ENCODE peak calls at places on chromosomes 16 and 17, in nine cellular contexts. One of them, this sample, is unnamed.

GRCh38 chr17:66549312-66549705 is 246.9 kb downstream of the PRKCA start:
- DNase-seq in stomach: no peak
- DNase-seq in tibial nerve: no peak
- DNase-seq in tibial artery: no peak
- DNase-seq in Caco-2: no peak
- DNase-seq in transverse colon: no peak
- DNase-seq in thoracic aorta: no peak
- DNase-seq in psoas muscle: no peak
- DNase-seq in heart left ventricle: no peak
- DNase-seq in this sample: no peak

GRCh38 chr17:82416771-82417170 is 1.4 kb upstream of the HEXD start:
- DNase-seq in heart left ventricle: no peak
- DNase-seq in thoracic aorta: no peak
- DNase-seq in stomach: no peak
- DNase-seq in tibial artery: no peak
- DNase-seq in transverse colon: no peak
- DNase-seq in tibial nerve: no peak
- DNase-seq in psoas muscle: no peak
- DNase-seq in Caco-2: no peak
- DNase-seq in this sample: no peak

GRCh38 chr16:3019594-3020246 is 448 bp upstream of the TNFRSF12A start:
- DNase-seq in transverse colon: no peak
- DNase-seq in psoas muscle: no peak
- DNase-seq in thoracic aorta: no peak
- DNase-seq in Caco-2: no peak
- DNase-seq in tibial artery: no peak
- DNase-seq in stomach: no peak
- DNase-seq in tibial nerve: no peak
- DNase-seq in heart left ventricle: no peak
- DNase-seq in this sample: no peak

GRCh38 chr17:77002103-77003045 is 134.2 kb downstream of the MGAT5B start:
- DNase-seq in tibial artery: no peak
- DNase-seq in stomach: no peak
- DNase-seq in transverse colon: no peak
- DNase-seq in tibial nerve: no peak
- DNase-seq in heart left ventricle: no peak
- DNase-seq in Caco-2: peak; percentile 92
- DNase-seq in psoas muscle: no peak
- DNase-seq in thoracic aorta: no peak
- DNase-seq in this sample: no peak

GRCh38 chr17:45316271-45317112 is at the start of gene MAP3K14:
- DNase-seq in stomach: peak; percentile 75
- DNase-seq in thoracic aorta: no peak
- DNase-seq in transverse colon: peak; percentile 77
- DNase-seq in Caco-2: peak; percentile 86
- DNase-seq in tibial nerve: no peak
- DNase-seq in psoas muscle: peak; percentile 82
- DNase-seq in heart left ventricle: peak; percentile 70
- DNase-seq in tibial artery: peak; percentile 63
- DNase-seq in this sample: peak; percentile 63

GRCh38 chr17:4940625-4941021 is 555 bp downstream of the RNF167 start:
- DNase-seq in thoracic aorta: no peak
- DNase-seq in tibial artery: no peak
- DNase-seq in Caco-2: no peak
- DNase-seq in stomach: no peak
- DNase-seq in transverse colon: peak; percentile 60
- DNase-seq in psoas muscle: no peak
- DNase-seq in heart left ventricle: no peak
- DNase-seq in tibial nerve: no peak
- DNase-seq in this sample: no peak

GRCh38 chr16:20747030-20747816 is 5.6 kb upstream of the THUMPD1 start:
- DNase-seq in tibial artery: no peak
- DNase-seq in psoas muscle: no peak
- DNase-seq in heart left ventricle: no peak
- DNase-seq in stomach: no peak
- DNase-seq in transverse colon: no peak
- DNase-seq in Caco-2: no peak
- DNase-seq in tibial nerve: no peak
- DNase-seq in thoracic aorta: no peak
- DNase-seq in this sample: no peak

GRCh38 chr17:17062866-17063265 is 20.6 kb downstream of the MPRIP start:
- DNase-seq in psoas muscle: no peak
- DNase-seq in thoracic aorta: no peak
- DNase-seq in tibial artery: peak; percentile 28
- DNase-seq in Caco-2: no peak
- DNase-seq in transverse colon: no peak
- DNase-seq in heart left ventricle: no peak
- DNase-seq in tibial nerve: no peak
- DNase-seq in stomach: no peak
- DNase-seq in this sample: peak; percentile 36

GRCh38 chr16:17566075-17566474 is 95.3 kb upstream of the XYLT1 start:
- DNase-seq in thoracic aorta: no peak
- DNase-seq in stomach: no peak
- DNase-seq in heart left ventricle: no peak
- DNase-seq in tibial nerve: no peak
- DNase-seq in Caco-2: no peak
- DNase-seq in transverse colon: no peak
- DNase-seq in psoas muscle: no peak
- DNase-seq in tibial artery: no peak
- DNase-seq in this sample: no peak

GRCh38 chr17:28216528-28216927 is 102.5 kb upstream of the TMEM97 start:
- DNase-seq in psoas muscle: no peak
- DNase-seq in Caco-2: no peak
- DNase-seq in tibial artery: no peak
- DNase-seq in stomach: no peak
- DNase-seq in transverse colon: no peak
- DNase-seq in heart left ventricle: no peak
- DNase-seq in tibial nerve: no peak
- DNase-seq in thoracic aorta: no peak
- DNase-seq in this sample: no peak

GRCh38 chr17:28720247-28720996 is 637 bp downstream of the RPL23A start:
- DNase-seq in transverse colon: no peak
- DNase-seq in psoas muscle: no peak
- DNase-seq in stomach: no peak
- DNase-seq in tibial artery: no peak
- DNase-seq in tibial nerve: no peak
- DNase-seq in Caco-2: no peak
- DNase-seq in heart left ventricle: no peak
- DNase-seq in thoracic aorta: no peak
- DNase-seq in this sample: no peak

GRCh38 chr17:38738007-38738662 is 8.0 kb downstream of the CISD3 start:
- DNase-seq in transverse colon: no peak
- DNase-seq in psoas muscle: no peak
- DNase-seq in Caco-2: no peak
- DNase-seq in tibial artery: no peak
- DNase-seq in tibial nerve: no peak
- DNase-seq in stomach: no peak
- DNase-seq in heart left ventricle: no peak
- DNase-seq in thoracic aorta: no peak
- DNase-seq in this sample: no peak

GRCh38 chr17:71423871-71424546 is 696.8 kb upstream of the SOX9 start:
- DNase-seq in transverse colon: no peak
- DNase-seq in tibial nerve: no peak
- DNase-seq in Caco-2: no peak
- DNase-seq in thoracic aorta: no peak
- DNase-seq in tibial artery: no peak
- DNase-seq in heart left ventricle: no peak
- DNase-seq in psoas muscle: no peak
- DNase-seq in stomach: no peak
- DNase-seq in this sample: no peak
- TF ChIP-seq CTCF in transverse colon: no peak
- TF ChIP-seq CTCF in tibial nerve: no peak
- TF ChIP-seq CTCF in Caco-2: no peak
- TF ChIP-seq CTCF in thoracic aorta: no peak
- TF ChIP-seq CTCF in tibial artery: no peak
- TF ChIP-seq CTCF in heart left ventricle: no peak
- TF ChIP-seq CTCF in psoas muscle: no peak
- TF ChIP-seq CTCF in stomach: no peak
- TF ChIP-seq CTCF in this sample: no peak

GRCh38 chr16:78493573-78493972 is 394.1 kb downstream of the WWOX start:
- DNase-seq in tibial artery: no peak
- DNase-seq in tibial nerve: no peak
- DNase-seq in stomach: no peak
- DNase-seq in psoas muscle: no peak
- DNase-seq in Caco-2: no peak
- DNase-seq in transverse colon: no peak
- DNase-seq in thoracic aorta: no peak
- DNase-seq in heart left ventricle: no peak
- DNase-seq in this sample: no peak

GRCh38 chr16:78496189-78496588 is 396.7 kb downstream of the WWOX start:
- DNase-seq in thoracic aorta: no peak
- DNase-seq in transverse colon: no peak
- DNase-seq in psoas muscle: no peak
- DNase-seq in Caco-2: no peak
- DNase-seq in heart left ventricle: no peak
- DNase-seq in stomach: no peak
- DNase-seq in tibial artery: no peak
- DNase-seq in tibial nerve: no peak
- DNase-seq in this sample: no peak

GRCh38 chr16:78494105-78494504 is 394.7 kb downstream of the WWOX start:
- DNase-seq in psoas muscle: no peak
- DNase-seq in thoracic aorta: no peak
- DNase-seq in tibial nerve: no peak
- DNase-seq in heart left ventricle: no peak
- DNase-seq in Caco-2: no peak
- DNase-seq in tibial artery: no peak
- DNase-seq in transverse colon: no peak
- DNase-seq in stomach: no peak
- DNase-seq in this sample: no peak

GRCh38 chr16:78490847-78491246 is 391.4 kb downstream of the WWOX start:
- DNase-seq in heart left ventricle: no peak
- DNase-seq in stomach: no peak
- DNase-seq in thoracic aorta: peak; percentile 10
- DNase-seq in transverse colon: no peak
- DNase-seq in tibial nerve: no peak
- DNase-seq in psoas muscle: peak; percentile 56
- DNase-seq in tibial artery: no peak
- DNase-seq in Caco-2: no peak
- DNase-seq in this sample: peak; percentile 47

DNA sequence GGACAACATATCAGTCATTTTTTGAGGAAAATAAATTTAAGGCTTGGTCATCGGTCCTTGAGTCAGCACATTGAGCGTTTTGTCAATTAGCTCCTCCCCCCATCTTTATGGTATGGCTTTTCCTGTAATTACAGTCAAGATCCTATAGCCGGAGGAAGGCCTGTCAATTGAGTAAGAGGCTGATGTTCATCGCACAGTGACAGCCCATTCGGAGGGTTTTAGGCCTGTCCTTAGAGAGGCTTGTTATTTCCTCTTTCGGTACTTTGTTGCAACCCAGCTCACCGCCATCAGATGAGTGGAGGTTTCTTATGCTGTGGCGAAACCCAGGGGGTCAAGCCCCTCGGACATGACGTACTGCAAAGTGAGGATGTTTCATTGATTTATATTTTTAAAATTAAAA is 395.2 kb downstream of the WWOX start:
- DNase-seq in Caco-2: no peak
- DNase-seq in stomach: no peak
- DNase-seq in tibial artery: no peak
- DNase-seq in tibial nerve: no peak
- DNase-seq in thoracic aorta: no peak
- DNase-seq in heart left ventricle: no peak
- DNase-seq in psoas muscle: no peak
- DNase-seq in transverse colon: no peak
- DNase-seq in this sample: no peak
- H3K36me3 ChIP-seq in Caco-2: no peaks in the 10 kb centered on the region
- H3K36me3 ChIP-seq in stomach: no peaks in the 10 kb centered on the region
- H3K36me3 ChIP-seq in tibial artery: no peaks in the 10 kb centered on the region
- H3K36me3 ChIP-seq in tibial nerve: no peaks in the 10 kb centered on the region
- H3K36me3 ChIP-seq in thoracic aorta: no peaks in the 10 kb centered on the region
- H3K36me3 ChIP-seq in heart left ventricle: no peaks in the 10 kb centered on the region
- H3K36me3 ChIP-seq in psoas muscle: no peaks in the 10 kb centered on the region
- H3K36me3 ChIP-seq in transverse colon: no peaks in the 10 kb centered on the region
- H3K36me3 ChIP-seq in this sample: no peaks in the 10 kb centered on the region

DNA sequence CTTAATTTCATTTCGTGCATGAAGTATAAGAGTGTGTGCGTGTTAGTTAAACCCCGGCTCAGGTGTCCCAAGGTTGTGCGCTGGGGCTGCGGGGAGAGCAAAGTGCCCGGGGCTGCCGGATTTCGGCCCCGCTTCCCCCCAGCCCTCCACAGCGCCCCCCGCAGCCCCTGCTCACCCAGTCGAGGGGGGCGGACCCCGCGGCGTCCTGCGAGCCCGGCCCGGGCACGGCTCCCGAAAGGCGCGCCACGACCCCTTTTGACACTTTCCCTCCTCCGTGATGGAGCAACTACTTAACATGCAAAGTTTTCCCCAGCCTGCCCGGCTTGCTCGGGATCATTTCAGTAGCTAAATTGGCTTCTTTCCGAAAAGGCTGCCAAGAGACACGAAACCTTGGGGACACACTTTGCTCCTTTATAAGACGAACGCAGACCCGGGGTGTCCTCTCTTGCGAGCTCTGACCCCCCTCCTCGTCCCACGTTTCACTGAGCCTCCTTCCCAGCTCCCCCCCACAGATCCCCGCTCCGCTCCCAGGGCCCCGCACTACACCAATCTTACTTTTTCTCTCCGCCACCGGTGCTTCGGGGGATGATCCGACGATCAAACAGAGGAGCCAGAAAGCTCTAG is 589 bp downstream of the C17orf58 start:
- DNase-seq in tibial artery: peak; percentile 43
- DNase-seq in tibial nerve: peak; percentile 20
- DNase-seq in Caco-2: peak; percentile 38
- DNase-seq in heart left ventricle: peak; percentile 35
- DNase-seq in stomach: peak; percentile 28
- DNase-seq in psoas muscle: peak; percentile 36
- DNase-seq in transverse colon: peak; percentile 19
- DNase-seq in thoracic aorta: no peak
- DNase-seq in this sample: no peak
- TF ChIP-seq CTCF in tibial artery: no peak
- TF ChIP-seq CTCF in tibial nerve: no peak
- TF ChIP-seq CTCF in Caco-2: no peak
- TF ChIP-seq CTCF in heart left ventricle: no peak
- TF ChIP-seq CTCF in stomach: no peak
- TF ChIP-seq CTCF in psoas muscle: no peak
- TF ChIP-seq CTCF in transverse colon: no peak
- TF ChIP-seq CTCF in thoracic aorta: no peak
- TF ChIP-seq CTCF in this sample: no peak

DNA sequence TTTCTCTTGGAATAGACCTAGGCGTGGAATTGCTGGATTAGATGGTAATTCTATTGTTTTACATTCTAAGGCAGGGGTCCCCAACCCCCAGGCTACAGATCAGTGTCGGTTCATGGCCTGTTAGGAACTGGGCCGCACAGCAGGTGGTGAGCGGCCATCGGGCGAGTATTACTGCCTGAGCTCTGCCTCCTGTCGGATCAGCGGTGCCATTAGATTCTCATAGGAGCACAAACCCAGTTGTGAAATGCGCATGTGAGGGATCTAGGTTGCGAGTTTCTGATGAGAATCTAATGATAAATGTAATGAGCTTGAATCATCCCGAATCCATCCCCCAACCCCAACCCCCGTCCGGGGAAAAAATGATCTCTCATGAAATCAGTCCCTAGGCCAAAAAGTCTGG is 23.0 kb downstream of the NLRC5 start:
- DNase-seq in tibial nerve: no peak
- DNase-seq in psoas muscle: no peak
- DNase-seq in thoracic aorta: no peak
- DNase-seq in Caco-2: no peak
- DNase-seq in tibial artery: no peak
- DNase-seq in heart left ventricle: no peak
- DNase-seq in transverse colon: no peak
- DNase-seq in stomach: no peak
- DNase-seq in this sample: no peak
- H3K36me3 ChIP-seq in tibial nerve: no peaks in the 10 kb centered on the region
- H3K36me3 ChIP-seq in psoas muscle: no peaks in the 10 kb centered on the region
- H3K36me3 ChIP-seq in thoracic aorta: no peaks in the 10 kb centered on the region
- H3K36me3 ChIP-seq in Caco-2: no peaks in the 10 kb centered on the region
- H3K36me3 ChIP-seq in tibial artery: no peaks in the 10 kb centered on the region
- H3K36me3 ChIP-seq in heart left ventricle: no peaks in the 10 kb centered on the region
- H3K36me3 ChIP-seq in transverse colon: no peaks in the 10 kb centered on the region
- H3K36me3 ChIP-seq in stomach: peaks cover 6% of the 10 kb centered on the region
- H3K36me3 ChIP-seq in this sample: no peaks in the 10 kb centered on the region

GRCh38 chr16:11784048-11784780 is 12.8 kb downstream of the ZC3H7A start:
- DNase-seq in tibial nerve: no peak
- DNase-seq in transverse colon: no peak
- DNase-seq in heart left ventricle: no peak
- DNase-seq in stomach: no peak
- DNase-seq in thoracic aorta: no peak
- DNase-seq in Caco-2: no peak
- DNase-seq in tibial artery: no peak
- DNase-seq in psoas muscle: no peak
- DNase-seq in this sample: no peak
- TF ChIP-seq CTCF in tibial nerve: no peak
- TF ChIP-seq CTCF in transverse colon: no peak
- TF ChIP-seq CTCF in heart left ventricle: no peak
- TF ChIP-seq CTCF in stomach: no peak
- TF ChIP-seq CTCF in thoracic aorta: no peak
- TF ChIP-seq CTCF in Caco-2: no peak
- TF ChIP-seq CTCF in tibial artery: no peak
- TF ChIP-seq CTCF in psoas muscle: no peak
- TF ChIP-seq CTCF in this sample: no peak

This sample was measured in gastrocnemius medialis.